ENCODE peak calls at places on chromosomes 4 and X, in six cellular contexts. One of them, this sample, is unnamed. For H3K36me3, the result is how much of the 10 kb centered on the place peaks cover.

GRCh38 chr4:187602339-187603092 is 393.1 kb upstream of the ZFP42 start:
- DNase-seq in OCI-LY7: no peak
- DNase-seq in pancreas: no peak
- DNase-seq in tibial nerve: no peak
- DNase-seq in left ventricle myocardium inferior: no peak
- DNase-seq in uterus: no peak
- DNase-seq in this sample: peak

GRCh38 chr4:46594658-46595057 is 204.7 kb upstream of the GABRA2 start:
- DNase-seq in OCI-LY7: no peak
- DNase-seq in pancreas: no peak
- DNase-seq in tibial nerve: no peak
- DNase-seq in left ventricle myocardium inferior: no peak
- DNase-seq in uterus: no peak
- DNase-seq in this sample: no peak

GRCh38 chrX:46703980-46704379 is 54.9 kb downstream of the SLC9A7 start:
- DNase-seq in OCI-LY7: peak
- DNase-seq in pancreas: no peak
- DNase-seq in tibial nerve: no peak
- DNase-seq in left ventricle myocardium inferior: no peak
- DNase-seq in uterus: no peak
- DNase-seq in this sample: no peak

GRCh38 chr4:123014038-123014437 is 91.6 kb upstream of the NUDT6 start:
- DNase-seq in OCI-LY7: no peak
- DNase-seq in pancreas: no peak
- DNase-seq in tibial nerve: no peak
- DNase-seq in left ventricle myocardium inferior: no peak
- DNase-seq in uterus: no peak
- DNase-seq in this sample: no peak

GRCh38 chr4:163523791-163524365 is 29.4 kb downstream of the TMA16 start:
- DNase-seq in OCI-LY7: no peak
- DNase-seq in pancreas: no peak
- DNase-seq in tibial nerve: no peak
- DNase-seq in left ventricle myocardium inferior: no peak
- DNase-seq in uterus: no peak
- DNase-seq in this sample: peak

GRCh38 chr4:168411318-168412150 is 68.8 kb downstream of the DDX60L start:
- DNase-seq in OCI-LY7: no peak
- DNase-seq in pancreas: no peak
- DNase-seq in tibial nerve: no peak
- DNase-seq in left ventricle myocardium inferior: no peak
- DNase-seq in uterus: no peak
- DNase-seq in this sample: no peak

GRCh38 chr4:82528868-82529267 is 32.9 kb downstream of the TMEM150C start:
- DNase-seq in OCI-LY7: no peak
- DNase-seq in pancreas: no peak
- DNase-seq in tibial nerve: no peak
- DNase-seq in left ventricle myocardium inferior: no peak
- DNase-seq in uterus: no peak
- DNase-seq in this sample: no peak

GRCh38 chrX:23989689-23990088 is 37.3 kb downstream of the KLHL15 start:
- DNase-seq in OCI-LY7: no peak
- DNase-seq in pancreas: no peak
- DNase-seq in tibial nerve: no peak
- DNase-seq in left ventricle myocardium inferior: no peak
- DNase-seq in uterus: no peak
- DNase-seq in this sample: no peak

GRCh38 chr4:57131849-57132745 is 21.9 kb upstream of the IGFBP7 start:
- DNase-seq in OCI-LY7: no peak
- DNase-seq in pancreas: peak
- DNase-seq in tibial nerve: no peak
- DNase-seq in left ventricle myocardium inferior: no peak
- DNase-seq in uterus: no peak
- DNase-seq in this sample: peak

GRCh38 chrX:47185241-47185640 is 8.4 kb upstream of the UBA1 start:
- DNase-seq in OCI-LY7: no peak
- DNase-seq in pancreas: no peak
- DNase-seq in tibial nerve: no peak
- DNase-seq in left ventricle myocardium inferior: no peak
- DNase-seq in uterus: no peak
- DNase-seq in this sample: no peak

GRCh38 chrX:71096702-71097032 is 1.0 kb downstream of the FOXO4 start:
- DNase-seq in OCI-LY7: no peak
- DNase-seq in pancreas: no peak
- DNase-seq in tibial nerve: no peak
- DNase-seq in left ventricle myocardium inferior: no peak
- DNase-seq in uterus: no peak
- DNase-seq in this sample: no peak

GRCh38 chr4:142741995-142742394 is 104.1 kb downstream of the INPP4B start:
- DNase-seq in OCI-LY7: no peak
- DNase-seq in pancreas: no peak
- DNase-seq in tibial nerve: no peak
- DNase-seq in left ventricle myocardium inferior: no peak
- DNase-seq in uterus: no peak
- DNase-seq in this sample: peak

GRCh38 chr4:139154538-139154937 is 22.5 kb downstream of the ELF2 start:
- DNase-seq in OCI-LY7: no peak
- DNase-seq in pancreas: no peak
- DNase-seq in tibial nerve: no peak
- DNase-seq in left ventricle myocardium inferior: no peak
- DNase-seq in uterus: no peak
- DNase-seq in this sample: no peak

GRCh38 chr4:155889036-155889793 is 14.3 kb upstream of the TDO2 start:
- DNase-seq in OCI-LY7: no peak
- DNase-seq in pancreas: peak
- DNase-seq in tibial nerve: no peak
- DNase-seq in left ventricle myocardium inferior: no peak
- DNase-seq in uterus: peak
- DNase-seq in this sample: peak

GRCh38 chrX:11535156-11535919 is 130.4 kb downstream of the ARHGAP6 start:
- DNase-seq in OCI-LY7: no peak
- DNase-seq in pancreas: no peak
- DNase-seq in tibial nerve: no peak
- DNase-seq in left ventricle myocardium inferior: no peak
- DNase-seq in uterus: no peak
- DNase-seq in this sample: no peak

GRCh38 chr4:28427306-28428085 is 1566.9 kb downstream of the STIM2 start:
- DNase-seq in OCI-LY7: no peak
- DNase-seq in pancreas: no peak
- DNase-seq in tibial nerve: no peak
- DNase-seq in left ventricle myocardium inferior: no peak
- DNase-seq in uterus: no peak
- DNase-seq in this sample: no peak

GRCh38 chrX:110569506-110569905 is 210.9 kb downstream of the RTL9 start:
- DNase-seq in OCI-LY7: no peak
- DNase-seq in pancreas: no peak
- DNase-seq in tibial nerve: no peak
- DNase-seq in left ventricle myocardium inferior: no peak
- DNase-seq in uterus: no peak
- DNase-seq in this sample: no peak

GRCh38 chr4:177444911-177445736 is 2.9 kb upstream of the AGA start:
- DNase-seq in OCI-LY7: no peak
- DNase-seq in pancreas: no peak
- DNase-seq in tibial nerve: no peak
- DNase-seq in left ventricle myocardium inferior: no peak
- DNase-seq in uterus: no peak
- DNase-seq in this sample: no peak

GRCh38 chr4:38020386-38020785 is 60.2 kb downstream of the PTTG2 start:
- DNase-seq in OCI-LY7: no peak
- DNase-seq in pancreas: no peak
- DNase-seq in tibial nerve: no peak
- DNase-seq in left ventricle myocardium inferior: no peak
- DNase-seq in uterus: peak
- DNase-seq in this sample: no peak

GRCh38 chr4:40594261-40595178 is 35.1 kb downstream of the RBM47 start:
- DNase-seq in OCI-LY7: no peak
- DNase-seq in pancreas: no peak
- DNase-seq in tibial nerve: no peak
- DNase-seq in left ventricle myocardium inferior: no peak
- DNase-seq in uterus: no peak
- DNase-seq in this sample: peak

GRCh38 chr4:3213101-3213416 is 35.9 kb upstream of the MSANTD1 start:
- DNase-seq in OCI-LY7: no peak
- DNase-seq in pancreas: no peak
- DNase-seq in tibial nerve: no peak
- DNase-seq in left ventricle myocardium inferior: no peak
- DNase-seq in uterus: no peak
- DNase-seq in this sample: no peak
- H3K36me3 ChIP-seq in OCI-LY7: half or more
- H3K36me3 ChIP-seq in pancreas: under half
- H3K36me3 ChIP-seq in tibial nerve: under half
- H3K36me3 ChIP-seq in left ventricle myocardium inferior: half or more
- H3K36me3 ChIP-seq in uterus: under half
- H3K36me3 ChIP-seq in this sample: under half

DNA sequence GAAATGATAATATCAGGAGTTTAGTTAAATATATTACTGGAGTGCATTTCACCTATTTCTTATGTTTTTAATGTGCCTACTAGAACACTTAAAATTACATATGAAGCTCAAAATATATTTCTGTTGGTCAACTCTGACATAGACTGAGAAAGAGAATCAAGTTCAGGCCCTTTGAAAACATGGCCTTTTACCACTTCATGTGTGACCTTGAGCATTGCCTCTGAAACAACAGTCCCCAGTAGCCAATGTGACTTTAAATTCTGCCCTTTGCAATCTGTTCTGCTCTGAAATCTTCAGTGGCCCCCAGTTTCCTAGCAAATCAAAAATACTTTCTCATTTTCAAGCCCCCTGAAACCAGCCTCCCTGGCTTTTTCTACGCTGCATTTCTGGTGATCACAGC is 50.1 kb upstream of the TBC1D14 start:
- DNase-seq in OCI-LY7: no peak
- DNase-seq in pancreas: no peak
- DNase-seq in tibial nerve: no peak
- DNase-seq in left ventricle myocardium inferior: no peak
- DNase-seq in uterus: no peak
- DNase-seq in this sample: no peak
- H3K36me3 ChIP-seq in OCI-LY7: under half
- H3K36me3 ChIP-seq in pancreas: under half
- H3K36me3 ChIP-seq in tibial nerve: under half
- H3K36me3 ChIP-seq in left ventricle myocardium inferior: half or more
- H3K36me3 ChIP-seq in uterus: under half
- H3K36me3 ChIP-seq in this sample: under half

DNA sequence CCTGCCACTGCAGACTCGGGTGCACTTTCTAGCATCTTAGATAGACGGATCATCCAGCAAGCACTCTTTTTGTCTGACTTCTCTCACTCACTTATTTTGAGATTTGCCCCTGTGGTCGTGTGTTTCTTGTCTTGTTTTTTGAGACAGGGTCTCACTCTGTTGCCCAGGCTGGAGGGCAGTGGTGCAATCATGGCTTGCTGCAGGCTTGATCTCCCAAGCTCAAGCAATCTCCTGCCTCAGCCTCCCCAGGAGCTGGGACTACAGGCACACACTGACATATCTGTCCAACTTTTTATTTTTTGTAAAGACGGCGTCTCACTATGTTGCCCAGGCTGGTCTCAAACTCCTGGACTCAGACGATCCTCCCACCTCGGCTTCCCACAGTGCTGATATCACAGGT is 26.7 kb downstream of the FGFR3 start:
- DNase-seq in OCI-LY7: no peak
- DNase-seq in pancreas: no peak
- DNase-seq in tibial nerve: no peak
- DNase-seq in left ventricle myocardium inferior: no peak
- DNase-seq in uterus: no peak
- DNase-seq in this sample: no peak
- H3K36me3 ChIP-seq in OCI-LY7: half or more
- H3K36me3 ChIP-seq in pancreas: under half
- H3K36me3 ChIP-seq in tibial nerve: under half
- H3K36me3 ChIP-seq in left ventricle myocardium inferior: half or more
- H3K36me3 ChIP-seq in uterus: under half
- H3K36me3 ChIP-seq in this sample: half or more

DNA sequence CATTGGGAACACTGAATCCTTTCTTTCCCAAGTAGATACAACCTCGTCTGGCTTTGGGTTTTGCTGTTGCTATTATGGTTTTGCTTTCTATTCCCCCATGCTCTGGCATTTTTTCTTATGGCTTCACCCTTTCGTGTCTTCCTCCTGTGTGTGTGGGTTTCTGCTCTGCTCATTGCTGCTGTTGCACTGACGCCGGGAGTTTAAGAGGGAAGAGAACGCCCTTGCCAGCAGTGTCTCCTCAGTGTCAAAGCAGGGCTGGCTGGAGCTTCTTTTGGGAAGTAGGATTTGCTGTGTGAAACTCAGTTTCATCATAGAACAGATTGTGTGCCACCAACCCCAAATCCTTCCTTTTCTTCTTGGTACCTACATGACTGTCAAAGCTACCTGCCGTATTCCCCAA is 63.7 kb downstream of the CLDN22 start:
- DNase-seq in OCI-LY7: no peak
- DNase-seq in pancreas: no peak
- DNase-seq in tibial nerve: no peak
- DNase-seq in left ventricle myocardium inferior: no peak
- DNase-seq in uterus: no peak
- DNase-seq in this sample: no peak
- H3K36me3 ChIP-seq in OCI-LY7: under half
- H3K36me3 ChIP-seq in pancreas: under half
- H3K36me3 ChIP-seq in tibial nerve: under half
- H3K36me3 ChIP-seq in left ventricle myocardium inferior: half or more
- H3K36me3 ChIP-seq in uterus: under half
- H3K36me3 ChIP-seq in this sample: under half

GRCh38 chr4:78078101-78078500 is 21.0 kb downstream of the FRAS1 start:
- DNase-seq in OCI-LY7: no peak
- DNase-seq in pancreas: no peak
- DNase-seq in tibial nerve: no peak
- DNase-seq in left ventricle myocardium inferior: no peak
- DNase-seq in uterus: no peak
- DNase-seq in this sample: peak
- H3K36me3 ChIP-seq in OCI-LY7: under half
- H3K36me3 ChIP-seq in pancreas: under half
- H3K36me3 ChIP-seq in tibial nerve: under half
- H3K36me3 ChIP-seq in left ventricle myocardium inferior: under half
- H3K36me3 ChIP-seq in uterus: under half
- H3K36me3 ChIP-seq in this sample: under half

DNA sequence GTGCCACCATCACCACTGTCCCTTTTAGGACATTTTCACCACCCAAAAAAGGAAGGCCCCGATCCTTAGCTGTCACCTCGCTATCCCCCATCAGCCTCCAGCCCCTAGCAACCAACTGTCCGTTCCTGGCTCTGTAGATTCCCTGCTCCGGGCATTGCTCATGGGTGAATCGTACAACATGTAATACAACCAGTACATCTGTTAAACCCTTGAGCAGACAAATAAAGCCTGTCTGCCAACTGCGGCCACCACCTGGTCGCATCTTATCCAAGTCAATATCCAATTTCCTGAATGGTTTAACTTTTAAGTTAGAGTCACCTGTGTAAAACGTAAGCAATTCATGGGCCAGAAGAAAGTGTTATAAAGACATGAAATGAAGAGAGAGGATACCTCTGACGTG is 251.9 kb downstream of the AFAP1 start:
- DNase-seq in OCI-LY7: no peak
- DNase-seq in pancreas: no peak
- DNase-seq in tibial nerve: no peak
- DNase-seq in left ventricle myocardium inferior: no peak
- DNase-seq in uterus: no peak
- DNase-seq in this sample: no peak
- H3K36me3 ChIP-seq in OCI-LY7: under half
- H3K36me3 ChIP-seq in pancreas: under half
- H3K36me3 ChIP-seq in tibial nerve: under half
- H3K36me3 ChIP-seq in left ventricle myocardium inferior: under half
- H3K36me3 ChIP-seq in uterus: under half
- H3K36me3 ChIP-seq in this sample: under half